ENCODE peak calls at places on chromosome 3, in four cellular contexts. One of them, this sample, is unnamed.

GRCh38 chr3:140342668-140343067 is 335.2 kb upstream of the TRIM42 start:
- DNase-seq in IMR-90: no peak
- DNase-seq in A549: no peak
- DNase-seq in GM12878: no peak
- DNase-seq in this sample: no peak

GRCh38 chr3:14389133-14390115 is 13.0 kb upstream of the SLC6A6 start:
- DNase-seq in GM12878: no peak
- DNase-seq in IMR-90: no peak
- DNase-seq in A549: peak; percentile 49
- DNase-seq in this sample: no peak

GRCh38 chr3:17915341-17915740 is 172.9 kb upstream of the TBC1D5 start:
- DNase-seq in A549: no peak
- DNase-seq in IMR-90: no peak
- DNase-seq in GM12878: no peak
- DNase-seq in this sample: no peak

GRCh38 chr3:188531210-188531609 is 377.3 kb downstream of the LPP start:
- DNase-seq in IMR-90: peak; percentile 59
- DNase-seq in A549: no peak
- DNase-seq in GM12878: no peak
- DNase-seq in this sample: no peak

GRCh38 chr3:179436517-179436916 is 14.8 kb downstream of the GNB4 start:
- DNase-seq in GM12878: no peak
- DNase-seq in A549: no peak
- DNase-seq in IMR-90: no peak
- DNase-seq in this sample: no peak

GRCh38 chr3:46675426-46675825 is 18.1 kb downstream of the ALS2CL start:
- DNase-seq in A549: no peak
- DNase-seq in IMR-90: no peak
- DNase-seq in GM12878: no peak
- DNase-seq in this sample: no peak

GRCh38 chr3:108713801-108714200 is 43.4 kb downstream of the RETNLB start:
- DNase-seq in A549: no peak
- DNase-seq in IMR-90: no peak
- DNase-seq in GM12878: no peak
- DNase-seq in this sample: no peak

GRCh38 chr3:87088984-87089841 is 98.3 kb upstream of the VGLL3 start:
- DNase-seq in A549: peak; percentile 87
- DNase-seq in GM12878: no peak
- DNase-seq in IMR-90: peak; percentile 71
- DNase-seq in this sample: no peak

GRCh38 chr3:196988241-196989029 is 19.8 kb upstream of the PIGZ start:
- DNase-seq in IMR-90: no peak
- DNase-seq in A549: peak; percentile 44
- DNase-seq in GM12878: no peak
- DNase-seq in this sample: no peak

GRCh38 chr3:74410276-74410941 is 204.1 kb downstream of the CNTN3 start:
- DNase-seq in A549: no peak
- DNase-seq in IMR-90: no peak
- DNase-seq in GM12878: no peak
- DNase-seq in this sample: no peak

DNA sequence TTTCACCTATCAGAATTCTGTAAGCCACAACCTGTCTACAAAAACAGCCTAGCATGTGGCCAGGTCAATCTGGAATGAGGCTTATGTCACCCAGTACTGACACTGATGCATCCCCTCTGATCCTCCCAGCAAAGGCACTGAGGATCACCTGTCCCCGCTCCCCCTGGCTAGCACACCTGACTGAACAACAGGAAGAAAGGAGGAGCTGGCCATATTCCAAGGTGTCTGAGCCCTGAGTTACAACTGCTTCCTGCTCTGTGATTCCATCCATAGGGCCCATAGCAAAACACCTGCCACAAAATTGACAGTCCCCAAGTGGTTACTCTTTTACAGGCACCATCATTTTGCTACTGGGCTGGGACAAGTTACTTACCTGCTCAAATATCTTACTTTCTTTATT is 555.5 kb upstream of the CFAP20DC start:
- DNase-seq in IMR-90: no peak
- DNase-seq in A549: no peak
- DNase-seq in GM12878: no peak
- DNase-seq in this sample: no peak
- TF ChIP-seq BHLHE40 in IMR-90: no peak
- TF ChIP-seq BHLHE40 in A549: no peak
- TF ChIP-seq BHLHE40 in GM12878: no peak
- TF ChIP-seq BHLHE40 in this sample: no peak

DNA sequence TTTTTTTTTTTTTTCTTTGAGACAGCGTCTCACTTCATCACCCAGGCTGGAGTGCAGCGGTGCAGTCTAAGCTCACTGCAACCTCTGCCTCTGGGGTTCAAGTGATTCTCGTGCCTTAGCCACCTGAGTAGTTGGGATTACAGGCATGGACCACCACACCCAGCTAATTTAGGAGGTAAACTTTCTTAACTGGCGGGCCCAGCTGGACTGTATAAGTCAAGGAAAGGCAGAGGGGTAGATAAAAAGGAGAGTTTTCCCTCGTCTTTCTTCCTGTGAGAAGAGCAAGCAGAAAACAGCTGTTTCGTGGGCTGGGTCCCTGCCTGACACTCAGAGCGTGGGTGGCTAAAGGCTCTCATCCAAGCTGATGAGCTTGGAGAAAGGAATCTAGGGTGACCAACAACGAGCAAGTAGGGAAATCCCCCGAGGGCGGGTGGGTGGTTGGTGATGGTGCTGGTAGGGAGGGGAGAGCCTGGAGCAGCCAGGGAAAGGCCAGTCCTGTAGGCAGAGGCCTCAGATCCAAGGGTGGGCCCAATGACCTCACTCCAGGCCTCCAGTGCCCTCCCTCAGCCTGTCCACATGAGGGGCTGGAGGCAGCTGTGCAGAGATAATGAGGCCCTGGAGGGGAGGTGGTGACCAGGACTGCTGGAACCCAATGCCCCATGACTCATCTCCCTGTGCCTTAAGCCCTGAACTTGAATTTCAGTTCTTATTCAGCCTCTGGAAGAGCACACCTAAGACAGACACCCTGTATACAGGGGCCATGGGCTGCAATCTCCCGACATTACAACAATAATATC is 43.1 kb upstream of the LIMD1 start:
- DNase-seq in GM12878: no peak
- DNase-seq in IMR-90: peak; percentile 99
- DNase-seq in A549: peak; percentile 14
- DNase-seq in this sample: no peak
- TF ChIP-seq BHLHE40 in GM12878: no peak
- TF ChIP-seq BHLHE40 in IMR-90: peak; percentile 37
- TF ChIP-seq BHLHE40 in A549: no peak
- TF ChIP-seq BHLHE40 in this sample: no peak

GRCh38 chr3:112378989-112379692 is 46.2 kb downstream of the CD200 start:
- DNase-seq in A549: no peak
- DNase-seq in IMR-90: peak; percentile 92
- DNase-seq in GM12878: no peak
- DNase-seq in this sample: no peak
- TF ChIP-seq BHLHE40 in A549: no peak
- TF ChIP-seq BHLHE40 in IMR-90: peak; percentile 17
- TF ChIP-seq BHLHE40 in GM12878: no peak
- TF ChIP-seq BHLHE40 in this sample: no peak

DNA sequence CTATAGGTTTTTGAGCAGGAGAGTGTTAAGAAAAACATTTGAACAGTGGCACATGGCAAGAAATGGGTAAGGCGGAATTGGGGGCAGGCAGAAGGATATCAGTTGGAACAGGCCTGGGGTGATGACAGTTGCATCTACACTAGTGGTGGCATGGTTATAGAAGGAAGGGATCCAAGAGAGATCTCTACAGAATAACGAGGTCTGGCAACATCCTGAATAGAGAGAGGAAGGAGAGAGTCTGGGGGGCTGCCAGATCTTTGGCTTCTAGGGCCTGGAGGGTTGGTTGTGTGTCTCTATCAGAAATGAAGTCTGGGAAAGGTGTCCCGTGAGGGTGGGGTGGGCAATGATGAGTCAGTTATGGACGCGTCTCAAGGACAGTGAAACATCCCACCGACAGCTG is 26.3 kb downstream of the FSTL1 start:
- DNase-seq in IMR-90: no peak
- DNase-seq in GM12878: no peak
- DNase-seq in A549: no peak
- DNase-seq in this sample: no peak
- TF ChIP-seq BHLHE40 in IMR-90: no peak
- TF ChIP-seq BHLHE40 in GM12878: no peak
- TF ChIP-seq BHLHE40 in A549: no peak
- TF ChIP-seq BHLHE40 in this sample: no peak

DNA sequence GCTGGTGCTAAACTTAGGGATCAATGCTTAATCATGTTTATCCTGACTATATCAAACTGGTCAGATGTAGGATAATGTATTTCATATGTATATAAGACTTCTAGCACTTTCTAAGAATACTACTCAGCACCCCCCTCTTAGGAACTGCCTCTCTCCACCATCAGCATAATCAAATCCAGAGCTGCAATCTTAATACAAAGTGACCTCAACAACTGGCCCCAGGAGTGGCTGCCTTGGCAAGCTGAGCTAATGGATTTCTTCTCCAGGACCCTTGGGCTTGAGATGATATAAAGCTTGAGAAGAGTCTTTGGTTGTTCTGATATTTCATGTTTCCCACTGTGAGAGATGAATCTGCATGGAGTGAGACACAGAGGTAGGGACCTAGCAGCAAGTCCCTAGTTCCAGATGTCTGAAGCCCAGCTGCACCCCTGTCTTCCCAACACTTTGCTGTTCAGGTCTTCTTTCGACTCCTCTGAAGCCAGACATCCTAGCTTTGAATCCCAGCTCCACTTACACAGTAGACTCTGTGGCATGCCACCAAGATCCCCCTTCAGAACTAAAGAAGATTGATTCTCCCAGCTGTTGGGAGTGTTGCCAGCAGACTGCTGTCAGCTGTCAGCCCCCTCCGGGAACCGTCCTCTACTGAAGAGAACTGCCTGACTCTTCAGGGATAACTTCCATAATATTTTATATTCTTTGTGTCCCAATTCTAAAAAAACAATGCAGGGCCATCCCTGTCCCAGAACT is 309.3 kb upstream of the UBE2E2 start:
- DNase-seq in GM12878: no peak
- DNase-seq in A549: no peak
- DNase-seq in IMR-90: no peak
- DNase-seq in this sample: no peak
- TF ChIP-seq BHLHE40 in GM12878: no peak
- TF ChIP-seq BHLHE40 in A549: no peak
- TF ChIP-seq BHLHE40 in IMR-90: no peak
- TF ChIP-seq BHLHE40 in this sample: no peak

GRCh38 chr3:138455801-138456716 is 21.6 kb downstream of the ESYT3 start:
- DNase-seq in IMR-90: no peak
- DNase-seq in GM12878: no peak
- DNase-seq in A549: no peak
- DNase-seq in this sample: no peak
- TF ChIP-seq BHLHE40 in IMR-90: no peak
- TF ChIP-seq BHLHE40 in GM12878: no peak
- TF ChIP-seq BHLHE40 in A549: no peak
- TF ChIP-seq BHLHE40 in this sample: no peak

DNA sequence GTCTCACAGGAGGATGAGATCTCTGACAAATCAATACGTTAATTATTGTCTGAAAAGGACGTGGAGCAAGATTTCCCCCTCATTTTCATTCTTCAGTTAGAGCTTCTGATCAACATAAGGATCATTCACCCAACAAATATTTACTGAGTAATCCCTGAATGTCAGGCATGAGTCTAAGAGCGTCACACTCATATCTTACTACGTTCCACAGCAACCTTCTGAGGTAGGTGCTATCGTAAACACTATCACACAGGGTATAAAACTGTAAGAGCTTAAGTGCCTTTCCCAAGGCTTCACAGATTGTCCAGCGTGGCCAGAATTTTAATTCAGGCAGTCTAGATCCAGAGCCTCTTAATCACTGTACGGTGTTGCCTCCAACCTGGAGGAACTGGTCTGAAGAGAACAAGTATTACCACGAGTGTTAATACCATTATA is 10.6 kb upstream of the TM4SF1 start:
- DNase-seq in A549: peak; percentile 96
- DNase-seq in IMR-90: peak; percentile 99
- DNase-seq in GM12878: no peak
- DNase-seq in this sample: no peak
- TF ChIP-seq BHLHE40 in A549: no peak
- TF ChIP-seq BHLHE40 in IMR-90: no peak
- TF ChIP-seq BHLHE40 in GM12878: no peak
- TF ChIP-seq BHLHE40 in this sample: no peak

This sample was measured in HEK293T.